ENCODE peak calls at places on chromosome X, in five cellular contexts. D is mucosa of descending colon, T is tibial artery, L is brain microvascular endothelial cell, K is PC-9. I is an unnamed sample. For H3K36me3, the result is how much of the 10 kb centered on the place peaks cover.

GRCh38 chrX:39599339-39599738 is 498.4 kb downstream of the BCOR start:
- DNase-seq in T (no peak), D (no peak), L (no peak), K (no peak), I (no peak)

GRCh38 chrX:111100191-111100590 is 4.2 kb downstream of the PAK3 start:
- DNase-seq in L (no peak), T (no peak), D (no peak), K (peak), I (no peak)

GRCh38 chrX:34653811-34654210 is 3.3 kb downstream of the TMEM47 start:
- DNase-seq in L (no peak), K (no peak), D (no peak), T (no peak), I (no peak)

GRCh38 chrX:21700289-21700688 is 42.2 kb upstream of the KLHL34 start:
- DNase-seq in K (no peak), D (no peak), T (no peak), L (no peak), I (no peak)

GRCh38 chrX:85243761-85244410 is at the start of the genes SATL1 and ZNF711:
- DNase-seq in D (peak), K (peak), L (peak), T (peak), I (no peak)

GRCh38 chrX:132022115-132022862 is 813 bp upstream of the STK26 start:
- DNase-seq in K (no peak), L (no peak), T (no peak), D (no peak), I (no peak)

GRCh38 chrX:130805906-130806305 is 97.1 kb downstream of the ENOX2 start:
- DNase-seq in K (no peak), D (no peak), L (no peak), T (no peak), I (no peak)

GRCh38 chrX:13761606-13762005 is 27.1 kb downstream of the OFD1 start:
- DNase-seq in L (no peak), D (no peak), K (no peak), T (no peak), I (no peak)

GRCh38 chrX:7147431-7147977 is at the start of gene STS:
- DNase-seq in T (peak), K (peak), L (no peak), D (peak), I (no peak)

GRCh38 chrX:9131066-9131465 is 97.1 kb upstream of the FAM9B start:
- DNase-seq in K (no peak), T (no peak), D (no peak), L (no peak), I (no peak)

GRCh38 chrX:139967300-139967699 is 2.0 kb upstream of the CXorf66 start:
- DNase-seq in T (no peak), D (no peak), L (no peak), K (no peak), I (no peak)

GRCh38 chrX:145881175-145881867 is 63.7 kb downstream of the SLITRK2 start:
- DNase-seq in K (no peak), T (no peak), L (no peak), D (no peak), I (no peak)

GRCh38 chrX:123860983-123861382 is 1.1 kb downstream of the XIAP start:
- DNase-seq in K (no peak), T (no peak), D (no peak), L (peak), I (no peak)

GRCh38 chrX:1440506-1440905 is 12.2 kb downstream of the ASMTL start:
- DNase-seq in L (no peak), T (peak), K (no peak), D (no peak), I (no peak)
- H3K36me3 ChIP-seq in L (under half), T (half or more), K (under half), D (under half), I (under half)

GRCh38 chrX:106802388-106803275 is at the start of gene TBC1D8B:
- DNase-seq in D (peak), K (peak), L (peak), T (peak), I (peak)

GRCh38 chrX:106802063-106802387 is 448 bp upstream of the TBC1D8B start:
- DNase-seq in K (peak), L (no peak), D (no peak), T (no peak), I (peak)
- H3K36me3 ChIP-seq in K (under half), L (under half), D (under half), T (under half), I (under half)

DNA sequence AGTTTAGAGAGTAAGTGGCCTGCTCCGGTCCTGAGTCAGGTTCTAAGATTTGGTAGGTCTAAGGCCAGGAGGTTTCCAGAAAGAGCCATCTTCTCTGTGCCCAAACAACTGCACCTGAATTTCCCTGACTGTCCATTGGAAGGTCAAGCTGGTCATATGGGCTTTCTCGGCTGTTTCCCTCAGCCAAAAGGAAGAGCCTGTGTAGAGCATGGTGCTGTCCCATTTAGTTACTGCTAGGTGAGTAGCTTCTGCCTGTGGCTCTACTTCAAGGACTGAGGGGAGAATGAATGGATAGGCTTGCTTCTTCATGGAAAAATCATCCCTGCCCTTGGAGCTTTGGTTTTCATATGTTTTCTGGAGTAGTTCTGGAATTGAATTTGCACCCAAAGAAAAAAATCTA is 33.7 kb downstream of the NHSL2 start:
- DNase-seq in L (no peak), K (no peak), D (no peak), T (no peak), I (no peak)
- H3K36me3 ChIP-seq in L (under half), K (under half), D (under half), T (under half), I (under half)

DNA sequence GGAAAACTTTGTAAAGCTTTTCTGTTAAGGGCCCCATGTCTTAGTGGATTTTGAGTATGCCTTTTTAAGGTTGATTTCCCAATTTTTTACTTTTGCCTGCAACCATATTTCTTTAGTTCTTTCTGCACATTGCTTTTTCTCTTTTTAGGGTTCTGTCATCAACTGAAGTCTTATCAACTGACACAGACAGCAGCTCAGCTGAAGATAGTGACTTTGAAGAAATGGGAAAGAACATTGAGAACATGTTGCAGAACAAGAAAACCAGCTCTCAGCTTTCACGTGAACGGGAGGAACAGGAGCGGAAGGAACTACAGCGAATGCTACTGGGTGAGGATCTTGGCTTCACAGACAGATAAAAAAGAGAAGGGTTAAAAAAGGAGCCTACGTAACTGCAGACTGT is 27.8 kb downstream of the TAF1 start:
- DNase-seq in D (no peak), L (no peak), K (no peak), T (no peak), I (no peak)
- H3K36me3 ChIP-seq in D (under half), L (under half), K (under half), T (half or more), I (under half)

GRCh38 chrX:154138857-154139256 is 5.2 kb upstream of the OPN1LW start:
- DNase-seq in L (no peak), D (peak), K (no peak), T (no peak), I (no peak)

GRCh38 chrX:154140742-154141141 is 3.3 kb upstream of the OPN1LW start:
- DNase-seq in D (peak), T (no peak), K (no peak), L (no peak), I (no peak)

GRCh38 chrX:154140206-154140605 is 3.8 kb upstream of the OPN1LW start:
- DNase-seq in T (no peak), L (no peak), K (no peak), D (peak), I (no peak)

GRCh38 chrX:154142950-154143745 is 895 bp upstream of the OPN1LW start:
- DNase-seq in L (no peak), T (no peak), D (peak), K (no peak), I (no peak)

DNA sequence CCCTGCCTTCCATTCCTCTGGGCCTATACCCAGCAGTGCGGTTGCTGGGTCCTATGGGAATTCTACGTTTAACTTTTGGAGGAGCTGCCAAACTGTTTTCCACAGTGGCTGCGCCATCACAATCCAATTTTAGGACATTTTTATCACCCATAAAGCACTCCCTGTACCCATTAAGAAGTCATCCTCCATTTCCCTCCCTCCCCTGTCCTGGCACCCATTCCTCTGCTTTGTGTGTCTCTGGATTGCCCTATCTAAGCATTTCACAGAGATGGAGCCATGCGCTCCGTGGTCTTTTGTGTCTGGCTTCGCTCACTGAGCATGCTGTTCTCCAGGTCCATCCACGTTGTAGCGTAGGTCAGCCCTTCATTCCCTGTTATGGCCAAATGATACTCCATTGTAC is 1.7 kb upstream of the OPN1LW start:
- DNase-seq in T (no peak), K (no peak), L (no peak), D (no peak), I (no peak)
- H3K36me3 ChIP-seq in T (under half), K (under half), L (under half), D (under half), I (under half)

GRCh38 chrX:16119353-16120220 is 3.8 kb upstream of the GRPR start:
- DNase-seq in D (no peak), T (no peak), L (no peak), K (no peak), I (no peak)
- H3K36me3 ChIP-seq in D (under half), T (under half), L (under half), K (under half), I (under half)

I was measured in Panc1.